ENCODE peak calls at places on chromosomes 12 and 14, in four cellular contexts. U is keratinocyte, C is Calu3, J is lower leg skin. R is an unnamed sample.

GRCh38 chr12:31118347-31118830 is 44.7 kb downstream of the DDX11 start:
- DNase-seq in U (no peak), C (no peak), J (no peak), R (no peak)

GRCh38 chr12:53456654-53457366 is 4.9 kb downstream of the PCBP2 start:
- DNase-seq in U (no peak), C (no peak), J (no peak), R (no peak)

GRCh38 chr14:71754422-71755095 is 177.7 kb upstream of the RGS6 start:
- DNase-seq in U (no peak), C (no peak), J (no peak), R (no peak)

GRCh38 chr12:131703161-131703560 is 7.7 kb upstream of the SFSWAP start:
- DNase-seq in U (no peak), C (no peak), J (no peak), R (no peak)

GRCh38 chr12:101783150-101783549 is 43.9 kb upstream of the SYCP3 start:
- DNase-seq in U (no peak), C (no peak), J (no peak), R (no peak)

GRCh38 chr12:46167412-46167811 is 101.4 kb downstream of the SLC38A1 start:
- DNase-seq in U (no peak), C (no peak), J (no peak), R (no peak)

GRCh38 chr12:62785941-62786559 is 148.9 kb downstream of the PPM1H start:
- DNase-seq in U (peak; percentile 92), C (peak; percentile 77), J (no peak), R (peak; percentile 69)

GRCh38 chr14:104581521-104581920 is 2.0 kb downstream of the C14orf180 start:
- DNase-seq in U (no peak), C (no peak), J (no peak), R (no peak)

GRCh38 chr12:61525331-61525730 is 734.9 kb upstream of the USP15 start:
- DNase-seq in U (no peak), C (no peak), J (no peak), R (no peak)

GRCh38 chr12:125069616-125070015 is 4.4 kb downstream of the AACS start:
- DNase-seq in U (no peak), C (no peak), J (no peak), R (no peak)

GRCh38 chr14:65832431-65833253 is 420.1 kb downstream of the FUT8 start:
- DNase-seq in U (no peak), C (no peak), J (peak; percentile 30), R (no peak)

GRCh38 chr12:93657076-93657475 is 20.1 kb upstream of the CRADD start:
- DNase-seq in U (no peak), C (no peak), J (no peak), R (no peak)

GRCh38 chr12:107488666-107489065 is 196.9 kb upstream of the PWP1 start:
- DNase-seq in U (no peak), C (no peak), J (no peak), R (no peak)

GRCh38 chr14:61941421-61941805 is 179.2 kb downstream of the SNAPC1 start:
- DNase-seq in U (no peak), C (no peak), J (no peak), R (no peak)

GRCh38 chr12:29492884-29493283 is 4.6 kb downstream of the OVCH1 start:
- DNase-seq in U (no peak), C (no peak), J (no peak), R (no peak)

GRCh38 chr14:64444984-64445845 is 20.1 kb upstream of the AKAP5 start:
- DNase-seq in U (no peak), C (no peak), J (no peak), R (no peak)

GRCh38 chr12:108637222-108637621 is 3.5 kb upstream of the SELPLG start:
- DNase-seq in U (no peak), C (no peak), J (no peak), R (no peak)

GRCh38 chr12:103273645-103274044 is 222.1 kb downstream of the C12orf42 start:
- DNase-seq in U (no peak), C (no peak), J (no peak), R (no peak)

GRCh38 chr12:114902665-114903393 is 218.9 kb upstream of the TBX3 start:
- DNase-seq in U (no peak), C (no peak), J (no peak), R (no peak)

GRCh38 chr14:101193126-101193844 is 289.8 kb upstream of the RTL1 start:
- DNase-seq in U (no peak), C (no peak), J (no peak), R (no peak)

GRCh38 chr12:126998747-126999285 is 1268.2 kb upstream of the TMEM132C start:
- DNase-seq in U (no peak), C (no peak), J (no peak), R (no peak)

GRCh38 chr14:99393059-99393655 is 87.5 kb downstream of the SETD3 start:
- DNase-seq in U (peak; percentile 13), C (peak; percentile 63), J (peak; percentile 4), R (no peak)

GRCh38 chr12:109292342-109292711 is 16.8 kb downstream of the FOXN4 start:
- DNase-seq in U (no peak), C (no peak), J (no peak), R (no peak)

GRCh38 chr12:105031061-105031807 is 45.1 kb downstream of the NOPCHAP1 start:
- DNase-seq in U (no peak), C (no peak), J (no peak), R (no peak)

GRCh38 chr14:44154446-44154845 is 352.6 kb downstream of the FSCB start:
- DNase-seq in U (no peak), C (no peak), J (no peak), R (no peak)

GRCh38 chr12:209246-209645 is 4.7 kb downstream of the SLC6A12 start:
- DNase-seq in U (no peak), C (no peak), J (no peak), R (no peak)
- TF ChIP-seq CTCF in U (no peak), C (no peak), J (no peak), R (no peak)

GRCh38 chr12:52395761-52396434 is 10.2 kb downstream of the KRT82 start:
- DNase-seq in U (no peak), C (peak; percentile 62), J (no peak), R (peak; percentile 26)
- TF ChIP-seq CTCF in U (peak; percentile 65), C (peak; percentile 42), J (no peak), R (peak; percentile 14)

DNA sequence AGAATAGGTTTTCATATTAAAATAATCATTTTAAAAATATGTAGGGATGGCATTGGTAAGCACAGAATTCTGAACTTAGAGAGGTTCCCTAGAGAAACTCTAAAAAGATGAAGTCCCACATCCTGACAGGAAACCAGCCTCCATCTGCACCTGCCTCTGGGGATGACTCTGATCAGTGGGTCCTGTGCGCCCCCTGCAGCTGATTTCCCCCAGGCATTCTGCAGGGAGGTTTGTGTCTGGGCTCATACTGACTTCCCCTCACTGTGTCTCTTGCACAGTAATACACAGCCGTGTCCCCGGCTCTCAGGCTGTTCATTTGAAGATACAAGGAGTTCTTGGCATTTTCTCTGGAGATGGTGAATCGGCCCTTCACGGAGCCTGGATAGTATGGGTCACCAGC is 602.9 kb downstream of the TMEM121 start:
- DNase-seq in U (no peak), C (no peak), J (no peak), R (no peak)
- TF ChIP-seq CTCF in U (no peak), C (no peak), J (no peak), R (no peak)

GRCh38 chr14:35163384-35163783 is 41.0 kb downstream of the PRORP start:
- DNase-seq in U (no peak), C (no peak), J (no peak), R (no peak)
- TF ChIP-seq CTCF in U (no peak), C (no peak), J (no peak), R (no peak)

GRCh38 chr12:121626853-121627623 is 708 bp downstream of the ORAI1 start:
- DNase-seq in U (no peak), C (peak; percentile 72), J (peak; percentile 47), R (no peak)
- TF ChIP-seq CTCF in U (peak; percentile 12), C (no peak), J (no peak), R (peak; percentile 19)